ENCODE peak calls at places on chromosomes 4 and X, in six cellular contexts. H, F, A, X, L and M are unnamed samples.

GRCh38 chrX:152307936-152308335 is 143.2 kb downstream of the GABRA3 start:
- DNase-seq in F (no peak), A (no peak), X (no peak), L (no peak), H (no peak), M (no peak)

GRCh38 chr4:76028242-76028859 is 5.1 kb upstream of the CXCL10 start:
- DNase-seq in A (peak; percentile 38), H (no peak), F (no peak), L (no peak), X (no peak), M (peak; percentile 19)

GRCh38 chr4:86344127-86344526 is 15.7 kb downstream of the MAPK10 start:
- DNase-seq in L (no peak), H (no peak), F (no peak), A (no peak), X (no peak), M (no peak)

GRCh38 chr4:36944227-36944626 is 300.3 kb upstream of the NWD2 start:
- DNase-seq in F (no peak), L (no peak), A (no peak), X (no peak), H (no peak), M (no peak)

GRCh38 chrX:29652484-29652883 is 562.9 kb upstream of the MAGEB2 start:
- DNase-seq in X (no peak), F (no peak), A (no peak), H (no peak), L (no peak), M (no peak)

GRCh38 chr4:104743141-104743748 is 248.6 kb upstream of the CXXC4 start:
- DNase-seq in X (no peak), H (no peak), F (no peak), A (no peak), L (no peak), M (no peak)

GRCh38 chr4:141130947-141131545 is 2.2 kb downstream of the RNF150 start:
- DNase-seq in H (no peak), A (no peak), X (no peak), F (no peak), L (no peak), M (no peak)

GRCh38 chr4:72006576-72006975 is 25.2 kb upstream of the NPFFR2 start:
- DNase-seq in L (no peak), F (no peak), H (no peak), A (no peak), X (no peak), M (no peak)

GRCh38 chrX:149568701-149569296 is 18.5 kb downstream of the MAGEA9B start:
- DNase-seq in L (no peak), F (no peak), A (no peak), H (no peak), X (no peak), M (no peak)

GRCh38 chrX:55056820-55057690 is 17.8 kb upstream of the PAGE2B start:
- DNase-seq in X (peak; percentile 2), H (no peak), F (no peak), L (peak; percentile 11), A (no peak), M (no peak)

GRCh38 chr4:127849505-127850234 is 31.0 kb upstream of the PLK4 start:
- DNase-seq in X (no peak), H (no peak), F (no peak), L (no peak), A (no peak), M (no peak)

GRCh38 chr4:154029171-154029570 is 240.3 kb upstream of the SFRP2 start:
- DNase-seq in F (no peak), L (no peak), A (no peak), H (no peak), X (no peak), M (no peak)

GRCh38 chrX:47619486-47620302 is at the start of gene SYN1:
- DNase-seq in H (peak; percentile 84), A (peak; percentile 87), F (peak; percentile 28), L (peak; percentile 42), X (peak; percentile 53), M (peak; percentile 78)

GRCh38 chr4:15451866-15452765 is 17.6 kb upstream of the CC2D2A start:
- DNase-seq in X (no peak), H (no peak), L (no peak), F (no peak), A (no peak), M (no peak)

GRCh38 chrX:53048169-53049126 is at the start of gene GPR173:
- DNase-seq in X (no peak), H (no peak), L (no peak), A (peak; percentile 53), F (peak; percentile 57), M (peak; percentile 65)

GRCh38 chrX:40912576-40912975 is 172.7 kb upstream of the USP9X start:
- DNase-seq in X (no peak), A (peak; percentile 37), H (no peak), L (no peak), F (no peak), M (no peak)

GRCh38 chrX:21412883-21413282 is 38.7 kb downstream of the CNKSR2 start:
- DNase-seq in H (no peak), X (no peak), L (no peak), F (no peak), A (no peak), M (no peak)

GRCh38 chr4:156837625-156838345 is 133.8 kb downstream of the PDGFC start:
- DNase-seq in H (no peak), F (no peak), X (no peak), A (no peak), L (no peak), M (no peak)

GRCh38 chrX:130084651-130085237 is 25.6 kb downstream of the ELF4 start:
- DNase-seq in L (no peak), H (no peak), X (no peak), A (no peak), F (no peak), M (no peak)

GRCh38 chrX:9770319-9770718 is 4.7 kb upstream of the GPR143 start:
- DNase-seq in F (no peak), H (no peak), X (no peak), A (no peak), L (peak; percentile 54), M (no peak)

GRCh38 chr4:153651041-153651960 is 32.8 kb upstream of the TLR2 start:
- DNase-seq in H (no peak), X (no peak), L (peak; percentile 97), F (no peak), A (peak; percentile 84), M (no peak)

GRCh38 chr4:4750187-4750586 is 109.3 kb upstream of the MSX1 start:
- DNase-seq in F (no peak), H (no peak), A (no peak), L (no peak), X (no peak), M (no peak)

GRCh38 chrX:97310373-97310772 is 426.7 kb downstream of the RPA4 start:
- DNase-seq in A (no peak), F (no peak), H (no peak), X (no peak), L (no peak), M (no peak)

GRCh38 chr4:77194989-77195388 is 38.0 kb downstream of the CCNG2 start:
- DNase-seq in L (no peak), X (no peak), A (no peak), F (no peak), H (no peak), M (no peak)

GRCh38 chr4:25970241-25970675 is 56.2 kb downstream of the SMIM20 start:
- DNase-seq in F (no peak), L (peak; percentile 90), H (no peak), A (no peak), X (no peak), M (no peak)

GRCh38 chr4:176838611-176839411 is 46.1 kb upstream of the VEGFC start:
- DNase-seq in X (no peak), F (no peak), A (no peak), H (no peak), L (no peak), M (no peak)

GRCh38 chrX:119406739-119407138 is 7.6 kb downstream of the SLC25A43 start:
- DNase-seq in F (no peak), H (no peak), L (no peak), X (no peak), A (no peak), M (no peak)

GRCh38 chr4:91851456-91851855 is 452.3 kb upstream of the GRID2 start:
- DNase-seq in F (no peak), X (no peak), L (no peak), A (no peak), H (no peak), M (no peak)

GRCh38 chr4:123349401-123350190 is 47.0 kb upstream of the SPRY1 start:
- DNase-seq in X (no peak), H (no peak), A (no peak), F (no peak), L (no peak), M (no peak)

GRCh38 chr4:113435893-113436292 is 325.6 kb downstream of the CAMK2D start:
- DNase-seq in H (no peak), L (no peak), F (peak; percentile 11), X (no peak), A (peak; percentile 37), M (no peak)

GRCh38 chr4:169484485-169484884 is 127.9 kb downstream of the NEK1 start:
- DNase-seq in F (no peak), L (peak; percentile 9), X (no peak), A (no peak), H (no peak), M (no peak)

GRCh38 chr4:147110968-147111367 is 165.3 kb upstream of the TTC29 start:
- DNase-seq in A (no peak), H (no peak), X (no peak), L (no peak), F (no peak), M (no peak)

GRCh38 chr4:76279462-76279861 is 27.1 kb upstream of the STBD1 start:
- DNase-seq in F (no peak), X (no peak), L (no peak), A (no peak), H (no peak), M (no peak)

GRCh38 chr4:41426523-41426922 is 111.4 kb upstream of the LIMCH1 start:
- DNase-seq in X (no peak), A (no peak), F (no peak), L (no peak), H (no peak), M (no peak)